ENCODE peak calls at places on chromosomes 16 and 17, in eight cellular contexts. Z is mucosa of descending colon, R is PC-3, G is AG04450, W is GM12865, I is fibroblast of pulmonary artery, Q is HCT116, X is thoracic aorta. C is an unnamed sample.

GRCh38 chr17:37574427-37574826 is 34.8 kb downstream of the SYNRG start:
- DNase-seq in R (no peak), Z (no peak), W (no peak), X (no peak), I (no peak), Q (no peak), G (no peak), C (no peak)

GRCh38 chr16:56911771-56912541 is 20.0 kb upstream of the HERPUD1 start:
- DNase-seq in Q (no peak), Z (peak), I (peak), G (no peak), X (no peak), R (no peak), W (peak), C (no peak)

GRCh38 chr17:3559270-3559645 is 1.6 kb upstream of the TRPV3 start:
- DNase-seq in R (no peak), Z (no peak), G (no peak), X (no peak), I (no peak), W (no peak), Q (no peak), C (no peak)

GRCh38 chr16:68421076-68421475 is 27.2 kb downstream of the SMPD3 start:
- DNase-seq in W (no peak), G (no peak), Z (no peak), X (no peak), I (no peak), R (no peak), Q (no peak), C (no peak)

GRCh38 chr17:64133546-64134215 is 3.7 kb upstream of the ERN1 start:
- DNase-seq in Z (peak), G (no peak), Q (peak), R (peak), W (peak), X (no peak), I (peak), C (peak)

GRCh38 chr17:82882715-82883446 is 43.1 kb upstream of the ZNF750 start:
- DNase-seq in Z (peak), I (no peak), X (no peak), R (no peak), G (no peak), Q (no peak), W (no peak), C (no peak)

GRCh38 chr16:75131081-75131480 is 14.5 kb upstream of the LDHD start:
- DNase-seq in Q (no peak), Z (no peak), R (no peak), I (no peak), X (no peak), G (no peak), W (no peak), C (no peak)

GRCh38 chr17:71011389-71011788 is 842.1 kb downstream of the KCNJ2 start:
- DNase-seq in W (no peak), Z (no peak), X (no peak), G (no peak), I (peak), Q (no peak), R (no peak), C (no peak)

GRCh38 chr16:59993101-59993500 is 1259.0 kb upstream of the GOT2 start:
- DNase-seq in Q (no peak), G (no peak), I (no peak), Z (no peak), R (peak), X (no peak), W (no peak), C (peak)

GRCh38 chr16:58024673-58025350 is 742 bp upstream of the MMP15 start:
- DNase-seq in Z (peak), R (no peak), Q (peak), G (no peak), X (no peak), W (peak), I (no peak), C (no peak)

GRCh38 chr16:59210955-59211541 is 476.9 kb upstream of the GOT2 start:
- DNase-seq in R (no peak), Z (no peak), G (no peak), Q (no peak), W (no peak), X (no peak), I (peak), C (no peak)

GRCh38 chr17:73591278-73592078 is 52.8 kb downstream of the SDK2 start:
- DNase-seq in W (peak), G (no peak), I (no peak), Q (no peak), R (no peak), X (no peak), Z (peak), C (no peak)

DNA sequence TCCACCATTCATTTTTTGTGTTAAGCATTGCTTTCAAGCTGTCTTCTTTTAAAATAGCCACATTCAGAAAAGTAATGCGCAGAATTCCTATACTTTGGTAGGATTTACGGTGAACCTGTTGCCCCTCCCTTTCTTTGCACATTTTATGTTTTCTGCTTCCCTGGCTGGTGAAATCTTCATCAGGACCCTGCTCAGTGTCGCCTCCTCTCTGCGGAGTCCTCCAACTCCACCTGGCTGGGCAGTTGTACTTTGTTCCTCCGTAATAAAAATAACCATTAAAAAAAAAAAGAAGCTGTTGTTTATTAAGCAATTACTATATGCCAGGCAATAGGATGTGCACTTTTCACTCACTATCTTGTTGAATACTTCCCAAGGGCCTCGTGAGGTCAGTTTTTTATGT is 2.9 kb downstream of the UMOD start:
- DNase-seq in Z (no peak), W (no peak), R (no peak), X (no peak), G (no peak), Q (no peak), I (no peak), C (no peak)
- TF ChIP-seq CTCF in Z (no peak), W (no peak), R (no peak), X (no peak), G (no peak), Q (peak), I (no peak), C (no peak)

GRCh38 chr16:72927199-72928088 is 120.5 kb downstream of the ZFHX3 start:
- DNase-seq in R (peak), G (peak), I (peak), W (no peak), X (no peak), Q (no peak), Z (no peak), C (peak)
- TF ChIP-seq CTCF in R (no peak), G (peak), I (no peak), W (no peak), X (no peak), Q (no peak), Z (no peak), C (no peak)

DNA sequence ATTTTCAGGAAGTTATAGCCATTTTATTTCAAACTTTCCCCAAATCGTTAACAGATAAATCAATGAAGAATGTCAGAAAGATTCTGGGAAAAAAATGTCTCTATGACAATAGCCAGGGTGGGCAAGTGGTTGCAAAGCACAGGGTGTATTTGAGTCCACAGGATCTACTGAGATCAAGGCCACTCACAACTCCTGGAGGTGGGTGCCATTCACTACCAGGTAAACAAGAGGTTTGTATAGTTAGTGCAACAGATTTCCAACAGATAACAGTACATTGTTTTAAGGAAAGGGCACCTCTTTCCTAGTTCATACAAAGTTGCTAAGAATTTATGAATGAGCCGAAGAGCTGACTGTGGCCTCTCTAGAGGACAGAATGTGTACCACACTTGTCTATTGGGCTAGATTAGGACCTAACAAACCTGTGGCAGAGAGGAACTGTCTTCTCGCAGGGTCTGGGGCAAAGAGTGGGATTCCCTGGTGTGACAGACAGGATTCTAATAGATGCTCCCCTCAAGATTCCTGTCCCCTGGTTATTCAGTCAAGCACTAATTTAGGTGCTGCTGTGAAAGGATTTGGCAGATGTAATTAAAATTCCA is 52.0 kb upstream of the ZNF629 start:
- DNase-seq in Q (no peak), G (no peak), I (no peak), R (no peak), W (no peak), X (no peak), Z (no peak), C (no peak)
- TF ChIP-seq CTCF in Q (peak), G (no peak), I (peak), R (no peak), W (no peak), X (no peak), Z (no peak), C (no peak)

GRCh38 chr16:87684106-87684677 is 81.6 kb downstream of the KLHDC4 start:
- DNase-seq in R (no peak), Z (no peak), X (no peak), Q (no peak), G (no peak), W (no peak), I (no peak), C (no peak)

GRCh38 chr16:87680272-87680644 is 78.0 kb downstream of the JPH3 start:
- DNase-seq in G (no peak), R (no peak), W (no peak), I (no peak), Z (no peak), X (no peak), Q (no peak), C (no peak)

GRCh38 chr16:87679593-87680271 is 77.4 kb downstream of the JPH3 start:
- DNase-seq in I (no peak), G (no peak), X (no peak), Q (no peak), W (no peak), Z (no peak), R (no peak), C (no peak)

GRCh38 chr16:87682852-87683399 is 80.6 kb downstream of the JPH3 start:
- DNase-seq in G (no peak), X (no peak), W (no peak), R (no peak), I (no peak), Z (no peak), Q (no peak), C (no peak)

DNA sequence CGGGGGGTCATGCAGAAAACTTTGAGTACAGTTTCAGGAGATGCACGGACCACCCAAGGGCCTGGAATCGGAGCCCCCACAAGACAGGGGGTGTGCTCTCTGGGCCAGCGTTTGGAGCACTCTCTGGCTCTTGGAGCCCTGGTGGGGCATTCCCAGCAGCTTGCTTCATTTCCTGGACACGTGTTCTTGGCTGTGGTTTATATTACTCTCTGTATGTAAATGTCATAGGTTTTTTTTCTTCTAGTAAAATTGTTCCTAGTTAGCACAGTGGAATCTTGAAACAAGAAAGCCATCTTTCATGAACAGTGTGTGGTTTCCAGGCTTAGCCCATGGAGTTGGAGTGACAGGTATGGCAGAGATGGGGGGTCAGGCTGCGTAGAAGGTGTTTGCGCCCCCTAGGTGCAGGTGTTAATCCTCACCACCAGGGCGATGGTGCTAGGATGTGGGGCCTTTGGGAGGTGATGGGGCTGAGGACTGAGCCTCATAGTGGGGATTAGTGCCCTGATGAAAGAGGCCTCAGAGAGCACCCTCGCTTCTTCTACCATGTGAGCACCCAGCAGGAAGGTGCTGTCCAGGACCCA is 79.8 kb downstream of the JPH3 start:
- DNase-seq in G (peak), W (peak), Z (peak), X (no peak), R (no peak), I (peak), Q (peak), C (peak)
- TF ChIP-seq CTCF in G (peak), W (peak), Z (no peak), X (no peak), R (peak), I (peak), Q (peak), C (peak)

GRCh38 chr17:59851431-59852375 is 41.0 kb downstream of the TUBD1 start:
- DNase-seq in W (no peak), G (peak), Z (peak), I (peak), R (peak), X (no peak), Q (no peak), C (no peak)

GRCh38 chr17:59848778-59849177 is 44.0 kb downstream of the TUBD1 start:
- DNase-seq in W (peak), I (peak), Q (no peak), Z (peak), X (no peak), G (no peak), R (peak), C (peak)

GRCh38 chr17:59856859-59857794 is 35.6 kb downstream of the TUBD1 start:
- DNase-seq in Q (no peak), I (no peak), R (peak), W (no peak), X (no peak), Z (no peak), G (no peak), C (peak)

GRCh38 chr17:59858167-59858790 is 34.5 kb downstream of the TUBD1 start:
- DNase-seq in W (no peak), X (no peak), Q (no peak), R (no peak), G (no peak), I (no peak), Z (no peak), C (no peak)

GRCh38 chr17:59853168-59853918 is 39.4 kb downstream of the TUBD1 start:
- DNase-seq in R (peak), I (peak), G (peak), W (peak), X (no peak), Q (no peak), Z (peak), C (peak)
- TF ChIP-seq CTCF in R (peak), I (peak), G (peak), W (peak), X (peak), Q (peak), Z (no peak), C (peak)

GRCh38 chr17:42772945-42773289 is 332 bp upstream of the VPS25 start:
- DNase-seq in X (no peak), Z (no peak), R (no peak), W (no peak), I (no peak), G (no peak), Q (no peak), C (no peak)

GRCh38 chr17:42773290-42774035 is at the start of gene VPS25:
- DNase-seq in R (peak), Z (peak), W (peak), X (no peak), G (peak), I (peak), Q (peak), C (peak)

GRCh38 chr17:42774066-42774750 is 959 bp downstream of the VPS25 start:
- DNase-seq in I (peak), Q (no peak), X (no peak), Z (no peak), G (no peak), W (no peak), R (peak), C (peak)

GRCh38 chr17:42778570-42778969 is 1.8 kb upstream of the WNK4 start:
- DNase-seq in G (no peak), Q (no peak), R (no peak), X (no peak), Z (no peak), I (no peak), W (no peak), C (no peak)

GRCh38 chr17:42775534-42776098 is 2.4 kb downstream of the VPS25 start:
- DNase-seq in Q (no peak), X (no peak), W (peak), R (no peak), G (no peak), Z (no peak), I (peak), C (no peak)
- TF ChIP-seq CTCF in Q (no peak), X (no peak), W (no peak), R (no peak), G (no peak), Z (no peak), I (no peak), C (no peak)

GRCh38 chr16:49644143-49644460 is 211.8 kb downstream of the ZNF423 start:
- DNase-seq in G (no peak), X (no peak), Q (no peak), R (no peak), Z (no peak), I (peak), W (no peak), C (no peak)
- TF ChIP-seq CTCF in G (peak), X (no peak), Q (no peak), R (no peak), Z (no peak), I (peak), W (peak), C (no peak)

GRCh38 chr16:13935408-13935807 is 15.5 kb downstream of the ERCC4 start:
- DNase-seq in X (no peak), Q (no peak), R (peak), I (no peak), Z (no peak), G (no peak), W (no peak), C (no peak)
- TF ChIP-seq CTCF in X (peak), Q (peak), R (peak), I (peak), Z (peak), G (peak), W (peak), C (peak)

DNA sequence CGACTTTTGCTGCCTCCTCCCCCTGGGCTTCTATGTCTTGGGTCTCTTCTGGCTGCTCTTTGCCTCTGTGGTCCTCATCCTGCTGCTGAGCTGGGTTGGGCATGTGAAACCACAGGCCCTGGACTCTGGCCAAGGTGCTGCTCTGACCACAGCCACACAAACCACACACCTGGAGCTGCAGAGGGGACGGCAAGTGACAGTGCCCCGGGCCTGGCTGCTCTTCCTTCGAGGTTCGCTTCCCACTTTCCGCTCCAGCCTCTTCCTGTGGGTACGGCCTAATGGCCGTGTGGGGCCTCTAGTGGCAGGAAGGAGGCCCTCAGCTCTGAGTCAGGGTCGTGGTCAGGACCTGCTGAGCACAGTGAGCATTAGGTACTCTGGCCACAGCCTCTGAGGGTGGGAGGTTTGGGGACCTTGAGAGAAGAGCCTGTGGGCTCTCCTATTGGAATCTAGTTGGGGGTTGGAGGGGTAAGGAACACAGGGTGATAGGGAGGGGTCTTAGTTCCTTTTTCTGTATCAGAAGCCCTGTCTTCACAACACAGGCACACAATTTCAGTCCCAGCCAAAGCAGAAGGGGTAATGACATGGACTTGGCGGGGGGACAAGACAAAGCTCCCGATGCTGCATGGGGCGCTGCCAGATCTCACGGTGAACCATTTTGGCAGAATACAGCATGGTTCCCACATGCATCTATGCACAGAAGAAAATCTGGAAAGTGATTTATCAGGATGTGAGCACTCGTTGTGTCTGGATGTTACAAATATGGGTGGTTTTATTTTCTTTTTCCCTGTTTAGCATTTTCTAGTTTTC is 2.3 kb downstream of the GP1BA start:
- DNase-seq in Z (peak), I (peak), X (no peak), Q (no peak), G (no peak), W (peak), R (peak), C (peak)
- TF ChIP-seq CTCF in Z (no peak), I (peak), X (no peak), Q (peak), G (peak), W (peak), R (peak), C (peak)

C was measured in epithelial cell of esophagus.